ENCODE peak calls at places on chromosome 10, in ten cellular contexts. Y, S, R, L, A, T, F, V, B and P are unnamed samples.

GRCh38 chr10:91415816-91416215 is 5.7 kb downstream of the HECTD2 start:
- DNase-seq in F (peak), A (no peak), Y (no peak), V (no peak), S (no peak), R (peak), B (no peak), L (no peak), T (no peak), P (no peak)

GRCh38 chr10:93296151-93296550 is 186.0 kb downstream of the MYOF start:
- DNase-seq in B (no peak), A (no peak), L (no peak), F (no peak), R (no peak), V (no peak), Y (no peak), T (no peak), S (no peak), P (no peak)

GRCh38 chr10:26169466-26169865 is 47.1 kb upstream of the GAD2 start:
- DNase-seq in L (no peak), S (no peak), B (no peak), T (no peak), F (no peak), Y (no peak), V (no peak), R (no peak), A (no peak), P (no peak)

GRCh38 chr10:13414855-13415254 is 66.8 kb upstream of the SEPHS1 start:
- DNase-seq in A (peak), T (peak), S (peak), B (no peak), V (peak), R (peak), L (no peak), Y (no peak), F (peak), P (peak)

GRCh38 chr10:86918022-86918471 is 39.4 kb downstream of the MMRN2 start:
- DNase-seq in Y (no peak), V (no peak), L (no peak), B (no peak), R (peak), A (peak), T (no peak), S (no peak), F (no peak), P (peak)

GRCh38 chr10:35217458-35217857 is 90.8 kb downstream of the CREM start:
- DNase-seq in Y (no peak), R (no peak), T (peak), B (no peak), F (no peak), L (no peak), S (no peak), A (no peak), V (no peak), P (no peak)

GRCh38 chr10:131790021-131790420 is 110.8 kb upstream of the PPP2R2D start:
- DNase-seq in A (no peak), B (no peak), V (no peak), T (no peak), Y (no peak), R (no peak), S (peak), F (no peak), L (no peak), P (no peak)

GRCh38 chr10:63157845-63158624 is 24.9 kb downstream of the NRBF2 start:
- DNase-seq in L (no peak), B (peak), S (peak), F (peak), A (peak), V (peak), Y (no peak), T (peak), R (peak), P (peak)

GRCh38 chr10:43667317-43667731 is 18.6 kb upstream of the ZNF32 start:
- DNase-seq in L (peak), Y (peak), B (no peak), V (no peak), R (peak), F (peak), T (peak), A (peak), S (peak), P (peak)

GRCh38 chr10:29254123-29255046 is 34.5 kb upstream of the LYZL1 start:
- DNase-seq in R (peak), S (peak), B (no peak), V (no peak), F (no peak), Y (peak), A (no peak), T (peak), L (no peak), P (peak)

GRCh38 chr10:128852449-128852848 is 614.6 kb upstream of the MGMT start:
- DNase-seq in F (no peak), S (no peak), Y (no peak), L (no peak), A (no peak), B (no peak), V (no peak), R (no peak), T (no peak), P (no peak)

GRCh38 chr10:75191821-75192568 is 18.6 kb upstream of the VDAC2 start:
- DNase-seq in S (no peak), B (no peak), A (peak), Y (no peak), T (peak), R (peak), F (peak), L (peak), V (peak), P (peak)

GRCh38 chr10:86062151-86062550 is 304.4 kb downstream of the GRID1 start:
- DNase-seq in L (no peak), F (no peak), V (no peak), T (no peak), R (no peak), A (no peak), B (no peak), S (no peak), Y (no peak), P (no peak)

GRCh38 chr10:9097991-9098306 is 1043.5 kb downstream of the GATA3 start:
- DNase-seq in F (no peak), A (no peak), R (no peak), T (no peak), V (no peak), S (no peak), L (no peak), Y (no peak), B (no peak), P (no peak)

GRCh38 chr10:94803307-94803706 is 40.8 kb downstream of the CYP2C19 start:
- DNase-seq in T (no peak), A (no peak), B (no peak), S (no peak), L (no peak), V (no peak), R (no peak), Y (no peak), F (no peak), P (no peak)

GRCh38 chr10:111612273-111612672 is 535.4 kb downstream of the ADRA2A start:
- DNase-seq in S (no peak), V (no peak), T (no peak), A (no peak), L (no peak), F (no peak), R (no peak), B (no peak), Y (no peak), P (no peak)

GRCh38 chr10:124446830-124447740 is 2.8 kb downstream of the NKX1-2 start:
- DNase-seq in F (no peak), B (no peak), T (no peak), R (no peak), Y (no peak), V (no peak), S (no peak), L (no peak), A (no peak), P (no peak)

GRCh38 chr10:71978476-71978875 is 14.3 kb downstream of the CHST3 start:
- DNase-seq in T (no peak), V (no peak), R (no peak), L (no peak), F (no peak), A (no peak), Y (no peak), B (no peak), S (no peak), P (no peak)

GRCh38 chr10:49837685-49838084 is 75.6 kb upstream of the OGDHL start:
- DNase-seq in B (peak), T (no peak), A (no peak), L (no peak), F (no peak), Y (no peak), V (no peak), R (no peak), S (no peak), P (no peak)

GRCh38 chr10:20147679-20148078 is 331.4 kb downstream of the PLXDC2 start:
- DNase-seq in R (no peak), B (no peak), Y (no peak), T (no peak), S (no peak), F (no peak), L (no peak), A (no peak), V (no peak), P (no peak)

GRCh38 chr10:3452234-3452633 is 279.7 kb upstream of the PITRM1 start:
- DNase-seq in F (peak), T (peak), S (peak), L (no peak), B (no peak), V (no peak), Y (no peak), R (peak), A (peak), P (peak)

GRCh38 chr10:34526758-34527730 is 288.1 kb downstream of the PARD3 start:
- DNase-seq in V (no peak), S (peak), L (no peak), F (peak), A (peak), B (peak), T (peak), R (peak), Y (no peak), P (peak)

GRCh38 chr10:58260334-58260733 is 7.4 kb downstream of the IPMK start:
- DNase-seq in B (no peak), L (no peak), Y (no peak), A (no peak), V (no peak), T (no peak), R (no peak), F (no peak), S (no peak), P (no peak)

GRCh38 chr10:123552760-123553554 is 113.2 kb upstream of the GPR26 start:
- DNase-seq in Y (no peak), S (peak), L (no peak), A (no peak), F (no peak), B (no peak), V (no peak), T (no peak), R (no peak), P (no peak)

GRCh38 chr10:35375091-35375765 is 38.9 kb downstream of the CCNY start:
- DNase-seq in L (no peak), A (peak), F (no peak), T (peak), S (no peak), V (no peak), Y (no peak), B (no peak), R (peak), P (peak)

GRCh38 chr10:35416628-35417625 is 80.6 kb downstream of the CCNY start:
- DNase-seq in L (no peak), V (no peak), S (peak), T (no peak), R (no peak), F (no peak), B (no peak), A (no peak), Y (peak), P (no peak)

GRCh38 chr10:10533417-10533816 is 484.3 kb upstream of the CELF2 start:
- DNase-seq in V (no peak), R (no peak), L (no peak), F (no peak), S (no peak), A (no peak), B (no peak), T (peak), Y (no peak), P (peak)

GRCh38 chr10:637771-638195 is 51.7 kb downstream of the DIP2C start:
- DNase-seq in L (no peak), F (no peak), Y (no peak), R (no peak), T (no peak), S (no peak), A (no peak), B (no peak), V (no peak), P (no peak)

GRCh38 chr10:16967866-16968721 is 150.9 kb upstream of the RSU1 start:
- DNase-seq in A (peak), T (peak), Y (peak), R (peak), V (peak), B (peak), L (peak), S (no peak), F (peak), P (peak)

GRCh38 chr10:6070647-6071046 is 8.5 kb upstream of the IL2RA start:
- DNase-seq in S (no peak), F (no peak), R (no peak), L (no peak), B (no peak), Y (no peak), A (no peak), V (no peak), T (peak), P (no peak)

GRCh38 chr10:36679554-36679953 is 445.8 kb upstream of the ANKRD30A start:
- DNase-seq in V (no peak), L (no peak), T (no peak), F (no peak), Y (no peak), A (no peak), B (no peak), S (no peak), R (no peak), P (no peak)

GRCh38 chr10:125979976-125980375 is 83.6 kb downstream of the FANK1 start:
- DNase-seq in S (no peak), V (no peak), B (no peak), Y (no peak), L (no peak), A (no peak), R (no peak), F (no peak), T (no peak), P (no peak)
- TF ChIP-seq CTCF in S (no peak), V (no peak), B (no peak), Y (no peak), L (no peak), A (no peak), R (no peak), F (no peak), T (no peak), P (no peak)

GRCh38 chr10:96281444-96282029 is 10.2 kb upstream of the BLNK start:
- DNase-seq in T (no peak), S (no peak), V (no peak), A (no peak), L (no peak), F (no peak), Y (no peak), R (no peak), B (no peak), P (no peak)

GRCh38 chr10:96283756-96284155 is 12.4 kb upstream of the BLNK start:
- DNase-seq in V (no peak), S (no peak), R (no peak), T (no peak), F (no peak), A (no peak), L (no peak), Y (no peak), B (no peak), P (no peak)

GRCh38 chr10:96285331-96285752 is 14.0 kb upstream of the BLNK start:
- DNase-seq in B (no peak), R (no peak), F (no peak), A (no peak), S (no peak), Y (no peak), L (no peak), T (no peak), V (no peak), P (no peak)

GRCh38 chr10:96280859-96281258 is 9.5 kb upstream of the BLNK start:
- DNase-seq in F (no peak), S (no peak), R (no peak), Y (no peak), T (no peak), A (no peak), V (no peak), L (no peak), B (no peak), P (no peak)

DNA sequence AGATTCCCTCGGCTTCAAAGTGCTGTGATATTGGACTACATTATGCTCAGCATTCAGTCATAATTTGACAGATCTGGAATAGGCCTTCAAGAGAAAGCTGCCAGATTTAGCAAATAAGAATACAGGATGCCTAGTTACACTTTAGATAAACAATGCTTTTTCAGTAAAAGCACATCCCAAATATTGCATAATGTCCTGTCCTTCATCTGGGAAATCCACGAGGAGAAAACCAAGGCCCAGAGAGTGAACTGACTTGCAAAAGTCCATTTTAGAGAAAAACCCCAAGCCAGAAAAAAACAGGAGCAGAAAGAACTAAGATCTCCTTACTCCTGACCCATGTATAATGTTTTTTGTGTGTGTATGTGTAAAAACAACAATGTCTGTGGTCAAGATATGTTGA is 12.0 kb upstream of the BLNK start:
- DNase-seq in V (no peak), F (no peak), A (no peak), T (no peak), L (no peak), S (no peak), Y (no peak), B (no peak), R (no peak), P (no peak)
- TF ChIP-seq CTCF in V (no peak), F (no peak), A (no peak), T (no peak), L (no peak), S (no peak), Y (no peak), B (no peak), R (no peak), P (no peak)

DNA sequence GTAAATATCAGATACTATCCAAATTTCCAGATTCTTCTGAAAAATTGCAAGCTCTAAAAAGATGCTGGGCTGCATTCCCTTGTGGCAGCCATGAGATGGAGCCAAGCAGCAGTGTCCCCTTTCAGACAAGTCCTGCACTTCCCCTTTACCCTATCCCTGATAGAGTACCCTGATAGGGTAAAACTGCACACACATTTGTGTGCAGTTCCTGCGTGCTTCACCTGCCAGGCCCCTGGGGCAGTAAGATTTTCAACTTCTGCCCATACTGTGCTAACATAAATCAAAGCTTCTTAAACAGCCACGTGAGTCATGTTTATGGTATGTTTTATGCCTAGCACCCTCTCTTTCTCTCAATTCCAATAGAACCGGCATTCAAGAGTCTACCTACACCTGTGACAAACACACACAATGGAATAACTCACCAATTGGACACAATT is 52.2 kb downstream of the IFIT5 start:
- DNase-seq in F (peak), Y (no peak), T (peak), V (peak), B (no peak), L (no peak), R (peak), S (peak), A (peak), P (peak)
- TF ChIP-seq CTCF in F (peak), Y (no peak), T (peak), V (no peak), B (peak), L (peak), R (peak), S (peak), A (peak), P (peak)

GRCh38 chr10:69800109-69800508 is 1.6 kb upstream of the COL13A1 start:
- DNase-seq in F (peak), R (peak), T (peak), L (no peak), A (peak), V (peak), Y (peak), B (no peak), S (peak), P (peak)
- TF ChIP-seq CTCF in F (peak), R (peak), T (peak), L (peak), A (peak), V (peak), Y (peak), B (peak), S (peak), P (peak)

GRCh38 chr10:60594476-60595051 is 183.7 kb upstream of the CDK1 start:
- DNase-seq in V (no peak), B (no peak), F (no peak), S (no peak), Y (no peak), R (peak), A (peak), T (no peak), L (no peak), P (no peak)
- TF ChIP-seq CTCF in V (no peak), B (peak), F (peak), S (no peak), Y (peak), R (peak), A (peak), T (peak), L (no peak), P (no peak)

DNA sequence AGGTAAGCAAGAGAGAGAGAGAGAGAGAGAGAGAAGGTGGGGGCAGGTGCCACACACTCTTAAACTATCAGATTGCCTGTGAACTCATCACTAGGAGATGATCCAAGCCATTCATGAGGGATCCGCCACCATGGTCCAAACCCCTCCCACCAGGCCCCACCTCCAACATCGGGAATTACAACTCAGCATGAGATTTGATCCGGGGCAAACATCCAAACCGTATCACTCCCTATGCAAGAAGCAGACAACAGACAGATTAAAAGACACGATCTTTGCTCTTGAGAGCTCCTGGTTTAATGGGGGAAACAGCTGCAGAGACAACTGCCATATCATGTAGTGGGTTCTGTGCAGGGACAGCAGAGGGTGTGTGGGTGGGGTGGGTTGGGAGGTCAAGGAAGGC is 123.6 kb downstream of the EMX2 start:
- DNase-seq in L (no peak), S (no peak), R (no peak), V (no peak), A (no peak), B (no peak), Y (no peak), F (no peak), T (no peak), P (no peak)
- TF ChIP-seq CTCF in L (no peak), S (no peak), R (no peak), V (no peak), A (no peak), B (no peak), Y (no peak), F (no peak), T (no peak), P (no peak)

GRCh38 chr10:67853512-67853911 is 15.5 kb upstream of the DNAJC12 start:
- DNase-seq in T (no peak), F (no peak), R (no peak), Y (no peak), V (no peak), L (no peak), S (no peak), A (no peak), B (no peak), P (no peak)

GRCh38 chr10:67851229-67851628 is 13.2 kb upstream of the DNAJC12 start:
- DNase-seq in B (no peak), R (no peak), A (no peak), F (no peak), T (no peak), S (no peak), Y (no peak), L (no peak), V (no peak), P (no peak)

DNA sequence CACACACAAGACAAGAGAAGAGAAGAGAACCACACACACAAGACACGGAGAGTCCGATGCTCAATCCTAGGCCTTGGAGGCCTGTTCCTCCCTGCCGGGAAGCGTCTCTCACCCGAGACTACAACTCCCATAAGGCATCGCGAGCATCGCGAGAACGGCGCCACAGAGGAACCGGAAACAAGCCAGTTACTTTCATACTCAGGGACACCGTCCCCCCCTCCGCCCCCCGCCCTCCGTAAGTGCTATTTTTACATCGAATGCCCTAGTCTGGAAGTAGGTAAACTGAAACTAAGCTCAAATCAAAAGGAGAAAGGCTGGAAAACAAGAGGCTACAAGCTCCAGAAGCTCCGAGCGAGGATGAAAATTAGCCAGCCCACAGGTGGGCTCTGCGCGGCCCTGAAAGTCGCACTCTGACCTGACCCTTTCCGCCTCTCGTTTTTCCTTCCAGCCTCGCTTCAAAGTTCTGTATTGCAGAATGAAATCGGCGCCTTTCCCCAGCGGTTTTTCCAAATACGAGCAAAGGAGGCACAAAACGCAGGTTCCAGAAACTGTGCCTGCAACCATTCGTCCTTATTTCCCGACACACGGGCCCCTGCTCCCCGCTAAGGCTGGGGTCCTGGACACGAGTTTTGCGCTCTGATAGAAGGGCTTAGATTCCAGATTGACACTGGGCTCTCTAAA is 11.5 kb upstream of the DNAJC12 start:
- DNase-seq in S (peak), B (peak), F (peak), T (peak), L (peak), Y (peak), A (peak), V (peak), R (peak), P (peak)
- TF ChIP-seq CTCF in S (no peak), B (no peak), F (no peak), T (peak), L (peak), Y (no peak), A (no peak), V (no peak), R (no peak), P (peak)

GRCh38 chr10:100743626-100744135 is 1.7 kb upstream of the PAX2 start:
- DNase-seq in R (peak), S (peak), A (no peak), V (no peak), F (peak), T (peak), L (no peak), Y (peak), B (no peak), P (peak)
- TF ChIP-seq CTCF in R (peak), S (peak), A (peak), V (peak), F (peak), T (peak), L (peak), Y (peak), B (peak), P (peak)